ENCODE peak calls at places on chromosomes 13 and 19, in six cellular contexts. K is fibroblast of lung, C is left lung, M is IMR-90, B is natural killer cell, H is K562. L is an unnamed sample.

GRCh38 chr19:46471116-46471733 is at the start of gene PNMA8A:
- DNase-seq in B (no peak), C (peak; percentile 58), M (peak; percentile 57), H (peak; percentile 88), K (peak; percentile 63), L (no peak)

GRCh38 chr19:32318884-32319520 is 26.4 kb upstream of the ZNF507 start:
- DNase-seq in M (no peak), H (peak; percentile 49), B (no peak), C (no peak), K (no peak), L (no peak)

GRCh38 chr13:40452038-40452666 is 214.3 kb downstream of the FOXO1 start:
- DNase-seq in C (no peak), K (no peak), B (no peak), M (no peak), H (no peak), L (no peak)

GRCh38 chr19:35265126-35265995 is 3.4 kb upstream of the USF2 start:
- DNase-seq in C (peak; percentile 36), M (no peak), H (no peak), K (no peak), B (no peak), L (no peak)

GRCh38 chr13:110593430-110594130 is 21.8 kb upstream of the NAXD start:
- DNase-seq in K (peak; percentile 73), B (no peak), M (peak; percentile 57), H (peak; percentile 77), C (no peak), L (no peak)

GRCh38 chr19:19010551-19010950 is 22.8 kb downstream of the SUGP2 start:
- DNase-seq in B (peak; percentile 35), H (no peak), K (no peak), C (no peak), M (no peak), L (no peak)

GRCh38 chr19:19256072-19256969 is 16.8 kb downstream of the TM6SF2 start:
- DNase-seq in H (no peak), B (no peak), K (no peak), M (no peak), C (no peak), L (no peak)

GRCh38 chr13:42275098-42275471 is 3.1 kb downstream of the AKAP11 start:
- DNase-seq in C (no peak), M (no peak), B (no peak), H (no peak), K (no peak), L (no peak)

GRCh38 chr19:30391554-30392551 is 19.7 kb downstream of the ZNF536 start:
- DNase-seq in K (no peak), M (no peak), C (no peak), B (no peak), H (no peak), L (no peak)

GRCh38 chr19:35154535-35155406 is at the start of gene FXYD5:
- DNase-seq in H (peak; percentile 92), K (peak; percentile 69), B (peak; percentile 63), C (peak; percentile 83), M (peak; percentile 80), L (peak; percentile 89)

GRCh38 chr13:45119469-45119989 is 781 bp upstream of the GTF2F2 start:
- DNase-seq in B (peak; percentile 41), H (peak; percentile 37), M (peak; percentile 77), K (peak; percentile 72), C (no peak), L (peak; percentile 53)

GRCh38 chr13:77388944-77389616 is 62.2 kb upstream of the MYCBP2 start:
- DNase-seq in M (no peak), H (no peak), B (no peak), C (no peak), K (no peak), L (no peak)

DNA sequence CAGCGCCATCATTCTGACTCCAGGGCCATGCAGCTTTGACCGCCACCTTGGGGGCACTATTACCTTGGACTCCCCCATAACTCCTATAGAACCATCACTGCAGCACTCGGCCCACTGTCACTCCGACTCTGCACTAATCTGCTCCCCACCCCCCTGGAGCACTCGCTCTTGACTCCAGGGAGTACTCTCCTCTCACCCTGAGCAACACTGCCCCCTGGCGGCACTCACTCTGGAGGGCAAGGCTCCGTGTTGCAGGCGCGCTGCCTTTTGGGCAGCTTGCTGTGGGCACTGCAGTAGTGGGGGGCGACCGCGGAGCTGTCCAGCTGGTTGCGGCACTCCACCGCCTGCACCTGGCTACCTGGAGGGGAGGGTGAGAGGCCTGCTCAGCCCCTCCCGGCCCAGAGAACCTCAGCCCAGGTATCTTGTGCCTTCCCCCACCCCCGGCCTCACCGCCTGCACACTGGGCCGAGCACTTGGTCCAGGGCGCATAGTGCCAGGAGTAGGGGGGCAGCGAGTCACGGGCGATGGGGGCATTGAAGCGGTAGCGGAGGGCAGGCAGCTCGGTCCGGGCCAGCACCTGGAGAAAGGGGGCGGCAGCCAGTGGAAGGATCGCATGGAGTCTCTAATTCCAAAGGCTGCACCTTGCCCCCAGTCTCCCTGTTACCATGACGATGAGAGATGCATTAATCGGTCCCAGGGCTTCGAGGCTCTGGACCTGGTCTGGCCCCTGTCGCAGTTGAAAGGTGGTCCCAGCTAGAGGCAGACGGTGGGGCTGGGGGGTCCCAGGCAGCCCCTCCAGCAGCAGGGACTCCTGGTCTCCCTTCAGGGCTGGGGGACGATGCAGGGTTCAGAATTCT is 8.9 kb upstream of the MYO1F start:
- DNase-seq in M (no peak), H (peak; percentile 82), B (no peak), C (no peak), K (no peak), L (no peak)
- TF ChIP-seq CTCF in M (peak; percentile 48), H (peak; percentile 84), B (no peak), C (peak; percentile 37), K (peak; percentile 43), L (peak; percentile 68)

GRCh38 chr13:81048026-81048461 is 707.1 kb upstream of the SPRY2 start:
- DNase-seq in H (no peak), M (no peak), B (no peak), K (peak; percentile 9), C (no peak), L (no peak)

DNA sequence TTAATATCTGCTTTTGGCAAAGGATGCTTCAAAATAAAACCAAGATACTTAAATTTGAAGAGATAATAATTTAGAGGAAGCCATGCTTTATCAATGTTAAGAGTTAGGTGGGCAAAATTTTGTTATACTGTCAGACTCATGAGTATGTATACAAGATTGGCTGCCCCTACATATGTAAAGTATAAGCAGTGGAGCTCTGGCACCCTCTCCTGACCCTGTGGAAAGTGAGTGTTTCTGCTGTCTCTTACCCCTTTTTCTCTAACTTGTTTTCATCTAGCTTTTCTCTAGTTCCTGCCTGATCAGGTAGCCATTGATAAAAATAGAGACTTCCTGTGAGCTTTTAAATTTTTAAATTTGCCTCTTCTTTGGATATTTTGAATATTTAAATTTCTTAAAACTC is 710.9 kb upstream of the SPRY2 start:
- DNase-seq in K (peak; percentile 18), H (no peak), B (no peak), M (no peak), C (no peak), L (no peak)
- TF ChIP-seq CTCF in K (peak; percentile 20), H (no peak), B (no peak), M (no peak), C (no peak), L (no peak)

DNA sequence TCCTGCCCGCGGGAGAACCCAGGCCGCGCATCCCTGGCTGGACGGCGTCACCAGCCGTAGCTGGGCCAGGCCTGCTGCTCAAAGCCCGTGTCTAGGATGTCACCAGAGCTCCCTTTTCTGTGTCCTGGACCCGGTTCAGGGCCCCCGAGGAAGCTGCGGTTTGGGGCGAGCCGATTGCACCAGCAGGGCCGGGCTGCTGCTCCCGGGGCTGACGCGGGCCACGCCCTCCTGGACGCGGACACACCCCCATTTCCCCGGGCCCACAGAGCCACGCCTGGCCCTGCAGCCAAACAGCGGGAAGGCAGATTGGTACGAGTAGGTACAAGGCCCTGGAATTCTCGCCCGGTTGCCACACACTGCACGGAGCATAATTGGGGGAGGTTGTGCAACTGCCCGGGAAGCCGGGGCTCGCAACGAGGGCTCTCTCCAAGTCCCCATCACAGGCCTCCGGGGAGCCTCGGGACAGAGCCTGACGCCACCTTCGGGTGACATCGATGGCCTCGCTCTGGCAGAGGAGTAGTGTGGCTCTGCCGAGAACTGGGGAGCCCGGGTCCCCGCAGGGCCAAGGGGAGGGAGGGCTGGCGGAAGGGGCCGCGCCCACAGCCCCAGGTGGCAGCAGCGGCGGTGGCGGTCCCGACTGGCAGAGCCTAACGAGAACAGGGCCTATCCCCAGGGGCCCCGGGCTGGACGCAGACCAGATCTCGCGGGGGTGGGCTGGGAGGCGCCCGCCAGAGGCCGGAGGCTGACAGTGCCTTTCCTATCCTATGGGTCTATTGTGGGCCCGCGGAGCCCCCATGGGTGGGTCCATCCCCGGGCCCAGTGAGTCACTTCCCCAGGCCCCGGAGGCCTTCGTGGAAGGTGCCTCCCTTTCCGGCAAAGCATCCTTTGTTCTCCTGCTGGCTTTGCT is 23.5 kb downstream of the KCTD15 start:
- DNase-seq in K (peak; percentile 76), B (peak; percentile 36), C (peak; percentile 89), H (peak; percentile 76), M (peak; percentile 12), L (peak; percentile 92)
- TF ChIP-seq CTCF in K (no peak), B (no peak), C (no peak), H (peak; percentile 17), M (no peak), L (no peak)

GRCh38 chr19:44499962-44500949 is at the start of gene ZNF180:
- DNase-seq in C (peak; percentile 97), K (peak; percentile 96), M (peak; percentile 90), H (peak; percentile 98), B (peak; percentile 96), L (peak; percentile 93)
- TF ChIP-seq CTCF in C (peak; percentile 36), K (peak; percentile 34), M (peak; percentile 33), H (peak; percentile 53), B (peak; percentile 55), L (peak; percentile 30)

GRCh38 chr19:49761249-49761624 is 1.9 kb downstream of the TSKS start:
- DNase-seq in M (no peak), K (no peak), H (no peak), C (no peak), B (no peak), L (no peak)

GRCh38 chr19:49763230-49763629 is at the start of gene TSKS:
- DNase-seq in C (no peak), M (no peak), K (no peak), B (no peak), H (no peak), L (no peak)

GRCh38 chr19:49758292-49758691 is 4.8 kb downstream of the TSKS start:
- DNase-seq in B (no peak), K (peak; percentile 36), C (no peak), H (peak; percentile 45), M (peak; percentile 83), L (no peak)

GRCh38 chr19:49764341-49764740 is 1.2 kb upstream of the TSKS start:
- DNase-seq in H (no peak), C (no peak), B (no peak), M (no peak), K (no peak), L (no peak)

GRCh38 chr19:49761625-49762311 is 1.3 kb downstream of the TSKS start:
- DNase-seq in K (peak; percentile 65), B (no peak), C (no peak), H (peak; percentile 88), M (peak; percentile 56), L (no peak)
- TF ChIP-seq CTCF in K (peak; percentile 35), B (no peak), C (no peak), H (peak; percentile 90), M (peak; percentile 43), L (no peak)

GRCh38 chr19:17942582-17943283 is 9.9 kb downstream of the CCDC124 start:
- DNase-seq in K (no peak), M (no peak), H (peak; percentile 90), C (no peak), B (no peak), L (no peak)
- TF ChIP-seq CTCF in K (no peak), M (no peak), H (peak; percentile 92), C (no peak), B (no peak), L (no peak)

L was measured in CD14-positive monocyte.